ENCODE peak calls at places on chromosomes 12 and 14, in four cellular contexts. F is GM12878, C is HepG2, I is K562. R is an unnamed sample.

GRCh38 chr14:106844608-106845285 is 1318.4 kb downstream of the TMEM121 start:
- DNase-seq in I (no peak), C (peak), F (no peak), R (no peak)

GRCh38 chr12:12267801-12268200 is 957 bp upstream of the LRP6 start:
- DNase-seq in C (no peak), I (no peak), F (no peak), R (peak)

GRCh38 chr14:21711360-21711961 is 37.8 kb upstream of the OR4E1 start:
- DNase-seq in C (peak), F (no peak), I (peak), R (no peak)

GRCh38 chr12:966715-967114 is 17.2 kb upstream of the RAD52 start:
- DNase-seq in F (no peak), I (no peak), C (no peak), R (no peak)

GRCh38 chr12:53048780-53049401 is 974 bp upstream of the TNS2 start:
- DNase-seq in C (peak), F (no peak), I (peak), R (peak)

GRCh38 chr12:53862206-53862605 is 76.4 kb upstream of the HOXC13 start:
- DNase-seq in F (no peak), I (no peak), C (no peak), R (no peak)

GRCh38 chr12:46677749-46678148 is 148.0 kb downstream of the SLC38A4 start:
- DNase-seq in C (peak), I (peak), F (no peak), R (no peak)

GRCh38 chr12:111905502-111905901 is 63.5 kb downstream of the MAPKAPK5 start:
- DNase-seq in I (no peak), F (no peak), C (no peak), R (no peak)

DNA sequence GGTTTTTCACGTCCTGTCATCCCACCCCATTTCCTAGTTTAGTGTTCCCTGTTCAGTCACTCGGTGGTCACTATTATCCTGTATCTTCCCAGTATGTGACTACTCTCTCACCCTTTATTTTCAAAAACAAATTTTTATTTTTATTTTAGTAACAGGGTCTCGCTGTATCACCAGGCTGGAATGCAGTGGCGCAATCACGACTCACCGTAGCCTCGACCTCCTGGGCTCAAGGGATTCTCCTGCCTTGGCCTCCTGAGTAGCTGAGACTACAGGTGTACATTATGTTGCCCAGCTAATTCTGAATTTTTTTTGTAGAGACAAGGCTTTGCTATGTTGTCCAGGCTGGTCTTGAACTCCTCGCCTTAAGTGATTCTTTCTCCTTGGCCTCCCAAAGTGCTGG is 20.1 kb upstream of the PRICKLE1 start:
- DNase-seq in I (no peak), F (no peak), C (no peak), R (no peak)
- TF ChIP-seq NR2C2 in I (no peak), F (no peak), C (no peak), R (no peak)

GRCh38 chr12:123934016-123934620 is 38.5 kb downstream of the CCDC92 start:
- DNase-seq in F (no peak), C (no peak), I (no peak), R (no peak)

GRCh38 chr12:123929869-123930583 is 42.6 kb downstream of the CCDC92 start:
- DNase-seq in I (no peak), C (no peak), F (no peak), R (no peak)

GRCh38 chr12:123933214-123933613 is 39.4 kb downstream of the CCDC92 start:
- DNase-seq in I (no peak), F (no peak), C (no peak), R (no peak)

GRCh38 chr12:123928897-123929296 is 43.7 kb downstream of the CCDC92 start:
- DNase-seq in I (no peak), F (no peak), C (no peak), R (no peak)

DNA sequence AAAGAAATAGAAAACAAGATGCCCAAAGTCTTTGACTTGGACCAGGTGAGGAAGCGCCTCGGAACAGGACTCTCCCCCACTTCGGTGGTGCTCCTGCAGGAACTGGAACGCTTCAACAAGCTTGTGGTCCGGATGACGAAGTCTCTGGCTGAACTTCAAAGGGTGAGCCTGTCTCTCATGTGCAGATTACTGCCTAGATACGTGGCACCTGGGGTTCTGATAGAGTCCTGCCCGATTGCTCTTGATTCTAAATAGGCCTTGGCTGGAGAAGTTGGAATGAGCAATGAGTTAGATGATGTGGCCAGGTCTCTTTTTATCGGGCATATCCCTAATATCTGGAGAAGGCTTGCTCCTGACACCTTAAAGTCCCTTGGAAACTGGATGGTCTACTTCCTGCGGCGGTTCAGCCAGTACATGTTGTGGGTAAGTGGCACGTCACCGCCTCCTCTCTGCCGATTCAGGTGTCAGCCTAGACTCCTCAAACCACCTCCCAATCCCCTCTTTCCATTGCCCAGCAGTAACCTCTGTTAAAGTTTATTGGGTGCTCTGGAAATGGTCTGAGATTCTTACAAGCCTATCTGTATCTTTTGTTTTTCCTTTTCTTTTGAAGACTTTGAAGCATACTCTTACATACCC is 40.8 kb downstream of the CCDC92 start:
- DNase-seq in F (no peak), I (no peak), C (no peak), R (no peak)
- TF ChIP-seq CTCF in F (no peak), I (no peak), C (no peak), R (no peak)

GRCh38 chr12:49549735-49550710 is 11.2 kb downstream of the KCNH3 start:
- DNase-seq in C (no peak), I (no peak), F (no peak), R (no peak)
- TF ChIP-seq NR2C2 in C (no peak), I (no peak), F (no peak), R (no peak)

DNA sequence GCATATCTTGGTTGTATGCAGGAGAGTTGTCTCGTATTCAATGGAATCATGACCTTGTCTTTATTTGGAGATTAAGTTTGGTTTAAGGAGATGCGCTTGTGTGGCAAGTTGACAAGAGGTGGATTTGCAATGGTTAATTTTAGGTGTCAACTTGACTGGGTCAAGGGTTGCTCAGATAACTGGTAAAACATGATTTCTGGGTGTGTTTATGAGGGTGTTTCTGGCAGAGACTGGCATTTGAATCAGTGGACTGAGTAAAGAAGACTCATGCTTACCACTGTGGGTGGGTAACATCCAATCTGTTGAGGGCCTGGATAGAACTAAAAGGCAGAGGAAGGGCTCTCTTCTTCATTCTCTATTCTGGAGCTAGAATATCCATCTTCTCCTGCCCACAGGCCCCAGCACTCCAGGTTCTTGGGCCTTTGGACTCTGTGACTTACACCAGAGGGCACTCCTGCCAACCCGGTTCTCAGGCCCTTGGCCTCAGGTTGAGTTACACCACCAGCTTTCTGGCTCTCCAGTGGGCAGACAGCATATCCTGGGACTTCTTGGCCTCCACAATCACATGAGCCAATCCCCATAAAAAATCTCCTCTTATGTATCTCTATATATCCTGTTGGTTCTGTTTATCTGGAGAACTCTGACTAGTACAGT is 141.5 kb upstream of the ARID2 start:
- DNase-seq in F (no peak), I (no peak), C (no peak), R (no peak)
- TF ChIP-seq CTCF in F (no peak), I (no peak), C (no peak), R (no peak)

GRCh38 chr14:76080009-76080408 is 71.7 kb upstream of the GPATCH2L start:
- DNase-seq in F (no peak), I (no peak), C (no peak), R (no peak)
- TF ChIP-seq NR2C2 in F (no peak), I (no peak), C (no peak), R (no peak)

DNA sequence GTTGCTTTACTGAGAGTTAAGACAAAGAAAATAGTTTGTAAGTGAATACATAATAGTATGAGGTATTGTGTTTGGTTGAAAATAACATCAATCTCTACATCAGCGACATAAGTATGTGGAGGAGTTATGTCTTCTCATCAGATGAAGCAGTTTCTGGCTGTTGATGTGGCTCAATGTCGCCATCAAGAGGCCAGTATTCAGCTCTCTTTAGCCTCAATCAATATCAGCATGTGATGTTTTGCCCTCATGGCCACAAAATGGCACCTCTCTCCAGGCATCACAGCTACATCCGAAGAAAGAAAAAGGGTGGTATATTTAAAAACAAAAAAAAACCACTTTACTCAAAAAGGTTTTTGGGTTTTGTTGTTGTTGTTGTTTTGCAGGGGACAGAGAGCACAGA is 302.3 kb upstream of the TMEM132C start:
- DNase-seq in I (peak), F (no peak), C (no peak), R (no peak)
- TF ChIP-seq CTCF in I (no peak), F (no peak), C (no peak), R (no peak)

GRCh38 chr14:102968306-102968705 is 45.8 kb downstream of the AMN start:
- DNase-seq in C (no peak), F (no peak), I (no peak), R (no peak)
- TF ChIP-seq NR2C2 in C (no peak), F (no peak), I (no peak), R (no peak)

R was measured in WTC11.